ENCODE peak calls at places on chromosomes 11 and 22, in eight cellular contexts. L is CD8-positive, alpha-beta T cell; P is cardiac muscle cell; F is BJ; N is IMR-90; Q is H7; J is cerebellar nuclear complex; G is stimulated activated CD4-positive, alpha-beta T cell treated with anti-CD3 and anti-CD28 coated beads, TNF-alpha, amount 100 ng/mL, for 24 hours. D is an unnamed sample.

GRCh38 chr11:66547662-66548009 is 933 bp downstream of the ACTN3 start:
- DNase-seq in G (no peak), J (no peak), Q (peak), N (no peak), L (no peak), P (no peak), F (no peak), D (no peak)

GRCh38 chr22:50620861-50621490 is 7.0 kb downstream of the ARSA start:
- DNase-seq in F (no peak), Q (no peak), G (no peak), P (no peak), N (no peak), J (no peak), L (peak), D (no peak)

GRCh38 chr11:128582496-128583366 is 4.6 kb downstream of the ETS1 start:
- DNase-seq in N (peak), L (no peak), J (no peak), F (peak), Q (peak), G (no peak), P (peak), D (no peak)

GRCh38 chr11:31045335-31045734 is 324.2 kb downstream of the DCDC1 start:
- DNase-seq in Q (peak), N (no peak), F (no peak), J (no peak), P (peak), G (no peak), L (no peak), D (no peak)

GRCh38 chr22:49775191-49776052 is 52.3 kb downstream of the BRD1 start:
- DNase-seq in L (no peak), P (no peak), Q (peak), F (no peak), N (no peak), G (no peak), J (no peak), D (no peak)

GRCh38 chr11:17730137-17730536 is 4.4 kb upstream of the KCNC1 start:
- DNase-seq in F (no peak), N (no peak), P (no peak), L (no peak), J (no peak), Q (no peak), G (no peak), D (no peak)

GRCh38 chr11:69641681-69642548 is 959 bp downstream of the CCND1 start:
- DNase-seq in Q (peak), L (no peak), P (peak), J (no peak), G (no peak), F (no peak), N (no peak), D (no peak)

GRCh38 chr11:35247428-35247827 is 108.5 kb downstream of the CD44 start:
- DNase-seq in N (no peak), F (no peak), L (peak), G (no peak), P (no peak), Q (no peak), J (no peak), D (no peak)

GRCh38 chr11:19370100-19370861 is 129.5 kb upstream of the E2F8 start:
- DNase-seq in J (no peak), G (no peak), P (peak), Q (no peak), L (no peak), N (peak), F (no peak), D (peak)

D was measured in testis.